ENCODE peak calls at places on chromosomes 16 and 17, in six cellular contexts. W is A673, O is kidney epithelial cell, Z is cardiac fibroblast, G is heart left ventricle, Y is lower lobe of right lung. Q is an unnamed sample.
A peak's percentile ranks its signal among the peaks of the same experiment; 100 is the strongest.

GRCh38 chr16:19098173-19098572 is 15.6 kb upstream of the ITPRIPL2 start:
- DNase-seq in W (no peak), O (no peak), Z (no peak), G (no peak), Y (no peak), Q (no peak)

GRCh38 chr17:8696951-8697745 is 47.5 kb downstream of the CCDC42 start:
- DNase-seq in W (no peak), O (no peak), Z (peak; percentile 96), G (no peak), Y (no peak), Q (peak; percentile 84)

GRCh38 chr17:4475463-4475862 is 23.2 kb upstream of the SPNS2 start:
- DNase-seq in W (no peak), O (no peak), Z (no peak), G (no peak), Y (no peak), Q (no peak)

GRCh38 chr16:67882374-67883145 is 2.1 kb upstream of the NRN1L start:
- DNase-seq in W (no peak), O (no peak), Z (peak; percentile 42), G (peak; percentile 80), Y (no peak), Q (no peak)

GRCh38 chr17:4482338-4483011 is 16.2 kb upstream of the SPNS2 start:
- DNase-seq in W (no peak), O (no peak), Z (no peak), G (no peak), Y (no peak), Q (no peak)

GRCh38 chr17:32516450-32516849 is 29.7 kb downstream of the CDK5R1 start:
- DNase-seq in W (no peak), O (no peak), Z (no peak), G (no peak), Y (no peak), Q (no peak)

GRCh38 chr16:65975049-65975708 is 391.3 kb upstream of the CDH5 start:
- DNase-seq in W (peak; percentile 50), O (peak; percentile 49), Z (peak; percentile 55), G (no peak), Y (no peak), Q (no peak)

GRCh38 chr16:10923650-10924214 is 18.5 kb downstream of the DEXI start:
- DNase-seq in W (no peak), O (no peak), Z (no peak), G (peak; percentile 82), Y (no peak), Q (no peak)

GRCh38 chr17:20315321-20315720 is 152.0 kb downstream of the LGALS9B start:
- DNase-seq in W (no peak), O (no peak), Z (no peak), G (no peak), Y (no peak), Q (no peak)

GRCh38 chr16:88303890-88304819 is 78.6 kb upstream of the ZNF469 start:
- DNase-seq in W (no peak), O (peak; percentile 49), Z (peak; percentile 93), G (no peak), Y (no peak), Q (peak; percentile 92)

GRCh38 chr17:17580662-17581470 is 10.6 kb downstream of the PEMT start:
- DNase-seq in W (no peak), O (no peak), Z (peak; percentile 68), G (no peak), Y (no peak), Q (no peak)

GRCh38 chr16:23081675-23082119 is 67.6 kb downstream of the USP31 start:
- DNase-seq in W (no peak), O (no peak), Z (peak; percentile 13), G (no peak), Y (no peak), Q (no peak)

GRCh38 chr16:86016201-86016965 is 117.4 kb downstream of the IRF8 start:
- DNase-seq in W (peak; percentile 67), O (peak; percentile 10), Z (peak; percentile 71), G (peak; percentile 24), Y (no peak), Q (peak; percentile 4)

GRCh38 chr16:318628-319027 is 33.9 kb downstream of the AXIN1 start:
- DNase-seq in W (no peak), O (no peak), Z (no peak), G (no peak), Y (no peak), Q (no peak)

GRCh38 chr17:46962374-46962790 is 16.7 kb downstream of the RPRML start:
- DNase-seq in W (no peak), O (no peak), Z (peak; percentile 86), G (no peak), Y (no peak), Q (peak; percentile 31)

GRCh38 chr16:23362460-23363317 is 60.6 kb downstream of the SCNN1B start:
- DNase-seq in W (no peak), O (no peak), Z (no peak), G (peak; percentile 15), Y (peak; percentile 91), Q (no peak)

GRCh38 chr17:410674-411401 is 58.2 kb upstream of the RPH3AL start:
- DNase-seq in W (peak; percentile 48), O (no peak), Z (peak; percentile 11), G (no peak), Y (no peak), Q (no peak)

GRCh38 chr16:31421587-31421986 is 6.6 kb downstream of the COX6A2 start:
- DNase-seq in W (no peak), O (no peak), Z (no peak), G (no peak), Y (no peak), Q (no peak)

GRCh38 chr16:23757937-23758619 is 3.3 kb downstream of the CHP2 start:
- DNase-seq in W (no peak), O (no peak), Z (no peak), G (no peak), Y (no peak), Q (no peak)

GRCh38 chr17:28717578-28718316 is at the start of gene RAB34:
- DNase-seq in W (peak; percentile 95), O (no peak), Z (peak; percentile 95), G (peak; percentile 79), Y (peak; percentile 86), Q (no peak)

GRCh38 chr16:77227745-77228144 is 28.5 kb downstream of the SYCE1L start:
- DNase-seq in W (no peak), O (no peak), Z (no peak), G (no peak), Y (no peak), Q (no peak)

GRCh38 chr17:57551321-57552079 is 193.6 kb downstream of the CCDC182 start:
- DNase-seq in W (no peak), O (no peak), Z (no peak), G (no peak), Y (no peak), Q (no peak)

GRCh38 chr16:65817799-65818198 is 548.7 kb upstream of the CDH5 start:
- DNase-seq in W (no peak), O (no peak), Z (no peak), G (no peak), Y (no peak), Q (no peak)

GRCh38 chr16:29641561-29641960 is 21.5 kb upstream of the SPN start:
- DNase-seq in W (no peak), O (no peak), Z (no peak), G (no peak), Y (no peak), Q (no peak)
- TF ChIP-seq CTCF in W (peak; percentile 28), O (peak; percentile 3), Z (no peak), G (no peak), Y (no peak), Q (no peak)

DNA sequence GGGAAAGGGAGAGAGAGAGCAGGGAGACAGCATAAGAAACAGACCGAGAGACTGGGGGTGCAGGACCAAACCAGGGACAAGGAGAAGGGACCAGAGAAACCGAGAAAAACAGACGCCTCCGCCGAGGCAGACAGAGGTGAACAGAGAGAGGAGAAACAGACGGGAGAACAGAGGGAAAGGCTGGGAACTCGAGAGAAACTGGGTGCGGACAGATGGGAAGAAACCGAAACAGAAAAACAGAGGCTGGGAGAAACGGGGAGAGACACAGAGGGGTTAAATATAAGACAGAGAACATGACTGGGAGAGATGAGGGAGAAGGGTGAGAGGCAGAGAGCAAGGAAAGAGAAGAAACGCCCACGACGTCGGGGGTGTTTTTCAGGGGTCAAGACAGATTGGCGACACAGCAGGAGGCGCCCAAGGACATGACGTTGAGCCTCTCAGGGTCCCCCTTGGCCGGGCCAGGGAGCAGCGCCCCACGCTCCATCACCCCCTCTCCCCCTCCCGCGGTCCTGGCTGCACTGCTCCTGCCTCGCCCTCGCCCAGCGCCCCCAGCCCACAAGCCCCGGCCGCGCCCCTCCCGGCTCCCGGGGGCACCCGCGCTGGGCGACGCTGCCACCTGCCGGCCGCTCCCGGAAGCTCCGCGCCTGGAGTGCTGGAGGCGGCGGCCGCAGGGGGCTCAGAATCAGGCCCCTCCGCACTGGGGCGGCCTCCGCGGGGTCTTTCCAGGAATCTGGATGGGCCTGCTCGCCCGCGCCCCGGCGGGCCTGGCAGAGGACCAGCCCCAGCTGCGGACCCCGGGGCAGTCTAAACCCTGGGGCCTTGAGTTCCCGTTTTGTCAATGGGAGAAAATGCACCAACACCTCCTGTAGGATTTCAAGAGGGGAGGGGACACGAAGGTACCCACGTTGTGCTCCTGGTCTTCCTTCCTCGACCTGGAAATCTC is 1.3 kb upstream of the TMEM92 start:
- DNase-seq in W (peak; percentile 64), O (no peak), Z (peak; percentile 56), G (peak; percentile 46), Y (peak; percentile 73), Q (no peak)
- H3K4me3 ChIP-seq in W (peak overlapping the region; percentile 50), O (peak overlapping the region; percentile 48), Z (peak overlapping the region; percentile 57), G (peak overlapping the region; percentile 58), Y (peak overlapping the region; percentile 64), Q (peak overlapping the region; percentile 67)

DNA sequence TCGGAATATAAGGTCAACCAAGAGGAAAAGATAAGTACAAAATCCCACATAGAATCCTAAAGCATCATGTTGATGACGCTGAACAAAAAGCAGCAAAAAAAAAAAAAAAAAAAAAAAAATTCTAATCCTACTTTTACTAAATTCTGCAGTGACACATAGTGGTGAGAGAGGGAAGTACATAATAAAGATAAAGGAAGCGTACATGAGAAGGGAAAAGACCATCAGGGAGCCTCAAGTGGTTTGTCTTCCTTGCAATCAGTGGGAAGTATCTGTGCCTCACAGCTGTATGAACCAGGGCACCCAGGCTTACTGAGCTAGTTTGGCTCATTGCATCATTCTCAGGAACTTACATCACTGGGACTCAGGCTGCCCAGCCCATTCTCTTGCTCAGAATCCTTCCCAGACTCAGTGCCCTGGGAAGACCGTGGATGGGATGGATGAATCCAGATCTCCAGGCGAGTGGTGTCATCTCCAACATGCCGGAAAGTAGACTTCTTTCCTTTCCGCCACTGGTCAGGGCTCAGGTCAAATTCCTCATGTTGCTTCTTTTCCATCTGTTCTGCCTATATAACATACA is 21.2 kb downstream of the SMG6 start:
- DNase-seq in W (peak; percentile 86), O (no peak), Z (peak; percentile 87), G (no peak), Y (no peak), Q (peak; percentile 55)
- TF ChIP-seq CTCF in W (peak; percentile 77), O (peak; percentile 49), Z (peak; percentile 56), G (peak; percentile 67), Y (peak; percentile 62), Q (peak; percentile 33)

GRCh38 chr17:15965510-15965909 is 20.6 kb downstream of the ADORA2B start:
- DNase-seq in W (no peak), O (no peak), Z (no peak), G (no peak), Y (no peak), Q (no peak)

GRCh38 chr17:15963670-15964110 is 18.8 kb downstream of the ADORA2B start:
- DNase-seq in W (no peak), O (no peak), Z (peak; percentile 56), G (no peak), Y (no peak), Q (no peak)

GRCh38 chr17:15967706-15968399 is 22.9 kb downstream of the ADORA2B start:
- DNase-seq in W (no peak), O (no peak), Z (no peak), G (no peak), Y (no peak), Q (no peak)

GRCh38 chr17:15966879-15967248 is 21.9 kb downstream of the ADORA2B start:
- DNase-seq in W (no peak), O (no peak), Z (no peak), G (no peak), Y (peak; percentile 79), Q (no peak)

GRCh38 chr17:15966183-15966878 is 21.4 kb downstream of the ADORA2B start:
- DNase-seq in W (peak; percentile 80), O (no peak), Z (peak; percentile 29), G (no peak), Y (peak; percentile 89), Q (no peak)
- H3K4me3 ChIP-seq in W (no peak overlapping the region), O (no peak overlapping the region), Z (no peak overlapping the region), G (no peak overlapping the region), Y (peak overlapping the region; percentile 18), Q (no peak overlapping the region)